ENCODE peak calls at places on chromosomes 6 and 20, in six cellular contexts. C, G, M, W, H and E are unnamed samples.

GRCh38 chr20:2173186-2173585 is 71.6 kb downstream of the STK35 start:
- DNase-seq in H (no peak), W (no peak), C (no peak), G (no peak), M (no peak), E (no peak)

GRCh38 chr6:116010400-116011095 is 50.1 kb downstream of the FRK start:
- DNase-seq in C (peak), H (peak), M (peak), W (peak), G (no peak), E (peak)

GRCh38 chr6:115729036-115729435 is 331.7 kb downstream of the FRK start:
- DNase-seq in W (no peak), H (no peak), C (no peak), G (no peak), M (no peak), E (no peak)

GRCh38 chr6:89433637-89434499 is 916 bp downstream of the ANKRD6 start:
- DNase-seq in W (no peak), M (no peak), C (peak), G (no peak), H (no peak), E (peak)

GRCh38 chr6:11258260-11259237 is 26.1 kb upstream of the NEDD9 start:
- DNase-seq in W (no peak), C (no peak), G (no peak), H (no peak), M (no peak), E (peak)

GRCh38 chr6:41733707-41734665 is 1.4 kb downstream of the TFEB start:
- DNase-seq in W (peak), C (peak), H (peak), M (peak), G (no peak), E (peak)

GRCh38 chr20:51531141-51531710 is 11.3 kb downstream of the NFATC2 start:
- DNase-seq in W (no peak), G (no peak), M (no peak), H (peak), C (no peak), E (no peak)

GRCh38 chr6:84599991-84600390 is 164.4 kb downstream of the TBX18 start:
- DNase-seq in G (no peak), H (no peak), W (no peak), M (no peak), C (no peak), E (no peak)

GRCh38 chr6:105805581-105806023 is 280.5 kb upstream of the PRDM1 start:
- DNase-seq in W (no peak), H (no peak), G (no peak), C (no peak), M (no peak), E (no peak)

GRCh38 chr6:81749704-81750103 is 2.8 kb downstream of the TENT5A start:
- DNase-seq in C (no peak), W (no peak), G (no peak), H (peak), M (peak), E (no peak)

GRCh38 chr6:39468385-39468784 is 145.9 kb upstream of the KCNK16 start:
- DNase-seq in C (no peak), H (no peak), W (no peak), M (no peak), G (no peak), E (no peak)

GRCh38 chr20:49219091-49219923 is at the start of gene DDX27:
- DNase-seq in M (peak), W (peak), G (peak), C (peak), H (peak), E (peak)

GRCh38 chr6:96716221-96716620 is 121.1 kb downstream of the GPR63 start:
- DNase-seq in H (no peak), C (no peak), W (no peak), M (no peak), G (no peak), E (peak)

GRCh38 chr20:2751347-2751867 is 49.0 kb downstream of the CPXM1 start:
- DNase-seq in W (no peak), M (no peak), G (no peak), H (no peak), C (no peak), E (no peak)